ENCODE peak calls at places on chromosomes 4 and X, in six cellular contexts. Y is B cell, Q is kidney, K is heart left ventricle, T is AG04450, O is glutamatergic neuron. S is an unnamed sample.

GRCh38 chrX:94057385-94057784 is 383.4 kb downstream of the FAM133A start:
- DNase-seq in Y (no peak), T (no peak), K (no peak), O (no peak), Q (no peak), S (no peak)

GRCh38 chr4:183823394-183823793 is 81.7 kb upstream of the STOX2 start:
- DNase-seq in Q (peak; percentile 76), T (no peak), O (no peak), Y (no peak), K (no peak), S (no peak)

GRCh38 chr4:80043534-80043933 is 29.5 kb downstream of the ANTXR2 start:
- DNase-seq in Y (no peak), O (no peak), K (peak; percentile 32), T (no peak), Q (no peak), S (no peak)

GRCh38 chrX:31508338-31508737 is 436.5 kb upstream of the FTHL17 start:
- DNase-seq in Q (no peak), O (no peak), Y (no peak), T (peak; percentile 21), K (no peak), S (no peak)

GRCh38 chrX:132737743-132738142 is 220.7 kb downstream of the HS6ST2 start:
- DNase-seq in Q (peak; percentile 75), Y (no peak), O (no peak), T (no peak), K (peak; percentile 32), S (no peak)

GRCh38 chrX:45479835-45480422 is 279.3 kb upstream of the DIPK2B start:
- DNase-seq in O (no peak), K (no peak), Y (no peak), Q (no peak), T (peak; percentile 59), S (no peak)

GRCh38 chr4:90970021-90970420 is 842.8 kb downstream of the CCSER1 start:
- DNase-seq in K (no peak), Q (no peak), O (no peak), T (no peak), Y (no peak), S (no peak)

GRCh38 chr4:154491341-154491679 is 289 bp downstream of the DCHS2 start:
- DNase-seq in Q (no peak), K (no peak), T (no peak), O (no peak), Y (no peak), S (no peak)

GRCh38 chrX:37905436-37906147 is 58.2 kb upstream of the DYNLT3 start:
- DNase-seq in T (no peak), O (peak; percentile 38), Q (peak; percentile 64), Y (no peak), K (no peak), S (peak; percentile 66)

GRCh38 chr4:81166431-81166830 is 48.6 kb downstream of the PRKG2 start:
- DNase-seq in O (no peak), T (no peak), Q (no peak), K (no peak), Y (no peak), S (no peak)

GRCh38 chr4:1872918-1873269 is 1.7 kb downstream of the NSD2 start:
- DNase-seq in Q (no peak), Y (no peak), T (peak; percentile 43), O (no peak), K (no peak), S (no peak)

GRCh38 chr4:8907596-8908205 is 36.1 kb upstream of the HMX1 start:
- DNase-seq in Q (peak; percentile 63), T (no peak), Y (no peak), K (no peak), O (no peak), S (peak; percentile 90)

GRCh38 chrX:155997436-155997835 is at the start of gene IL9R:
- DNase-seq in O (no peak), Y (no peak), Q (no peak), K (no peak), T (no peak), S (no peak)

GRCh38 chrX:51395807-51396728 is 63.4 kb downstream of the NUDT10 start:
- DNase-seq in Q (peak; percentile 70), K (no peak), O (peak; percentile 73), Y (peak; percentile 55), T (no peak), S (peak; percentile 89)

GRCh38 chr4:15197005-15197404 is 194.7 kb downstream of the CPEB2 start:
- DNase-seq in Q (no peak), Y (no peak), O (peak; percentile 32), T (no peak), K (no peak), S (no peak)

GRCh38 chrX:28058906-28059305 is 77.7 kb upstream of the DCAF8L1 start:
- DNase-seq in Y (no peak), Q (no peak), T (peak; percentile 1), O (no peak), K (no peak), S (no peak)

GRCh38 chrX:136262812-136263315 is 11.7 kb upstream of the MAP7D3 start:
- DNase-seq in Q (no peak), T (no peak), Y (no peak), K (no peak), O (no peak), S (no peak)

GRCh38 chrX:110722135-110722534 is 73.5 kb downstream of the CHRDL1 start:
- DNase-seq in Q (no peak), O (no peak), Y (no peak), T (no peak), K (no peak), S (no peak)

GRCh38 chrX:17616936-17617335 is 120.4 kb upstream of the SCML1 start:
- DNase-seq in O (no peak), K (no peak), Y (no peak), T (no peak), Q (no peak), S (no peak)

GRCh38 chr4:36165256-36166005 is 78.9 kb downstream of the ARAP2 start:
- DNase-seq in T (no peak), Q (no peak), K (no peak), Y (no peak), O (no peak), S (no peak)

GRCh38 chr4:86279247-86279960 is 80.4 kb downstream of the MAPK10 start:
- DNase-seq in T (no peak), K (no peak), O (no peak), Q (no peak), Y (no peak), S (no peak)

GRCh38 chrX:41781500-41781899 is 57.5 kb downstream of the GPR82 start:
- DNase-seq in Y (peak; percentile 38), K (no peak), O (no peak), T (no peak), Q (no peak), S (no peak)

GRCh38 chrX:2577844-2578444 is 77.2 kb upstream of the DHRSX start:
- DNase-seq in T (no peak), Y (no peak), Q (no peak), O (no peak), K (no peak), S (no peak)

GRCh38 chrX:14039344-14039743 is 9.7 kb upstream of the GEMIN8 start:
- DNase-seq in T (no peak), K (peak; percentile 11), Y (peak; percentile 64), Q (no peak), O (peak; percentile 39), S (no peak)

GRCh38 chr4:81538712-81539432 is 67.2 kb upstream of the RASGEF1B start:
- DNase-seq in K (no peak), Y (no peak), O (no peak), Q (no peak), T (no peak), S (no peak)

GRCh38 chr4:75101906-75102888 is 169.3 kb downstream of the PARM1 start:
- DNase-seq in O (no peak), T (no peak), Y (no peak), K (no peak), Q (no peak), S (no peak)

GRCh38 chrX:121160987-121161386 is 113.6 kb downstream of the GLUD2 start:
- DNase-seq in T (no peak), Q (no peak), K (no peak), O (no peak), Y (no peak), S (no peak)

GRCh38 chr4:128123036-128123435 is 61.9 kb downstream of the LARP1B start:
- DNase-seq in K (no peak), O (no peak), T (no peak), Q (no peak), Y (no peak), S (no peak)

DNA sequence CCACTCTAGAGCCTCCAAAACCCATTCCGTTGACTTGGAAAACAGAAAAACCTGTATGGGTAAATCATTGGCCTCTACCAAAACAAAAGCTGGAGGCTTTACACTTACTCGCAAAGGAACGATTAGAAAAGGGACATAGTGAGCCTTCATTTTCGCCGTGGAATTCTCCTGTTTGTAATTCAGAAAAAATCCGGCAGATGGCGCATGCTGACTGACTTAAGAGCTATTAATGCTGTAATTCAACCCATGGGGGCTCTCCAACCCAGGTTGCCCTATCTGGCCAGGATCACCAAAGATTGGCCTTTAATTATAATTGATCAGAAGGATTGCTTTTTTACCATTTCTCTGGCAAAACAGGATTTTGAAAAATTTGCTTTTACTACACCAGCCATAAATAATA is 60.8 kb downstream of the ZNF732 start:
- DNase-seq in K (no peak), Y (peak; percentile 67), Q (no peak), T (no peak), O (peak; percentile 43), S (no peak)
- TF ChIP-seq CTCF in K (peak; percentile 81), Y (peak; percentile 83), Q (peak; percentile 52), T (no peak), O (peak; percentile 82), S (peak; percentile 75)

DNA sequence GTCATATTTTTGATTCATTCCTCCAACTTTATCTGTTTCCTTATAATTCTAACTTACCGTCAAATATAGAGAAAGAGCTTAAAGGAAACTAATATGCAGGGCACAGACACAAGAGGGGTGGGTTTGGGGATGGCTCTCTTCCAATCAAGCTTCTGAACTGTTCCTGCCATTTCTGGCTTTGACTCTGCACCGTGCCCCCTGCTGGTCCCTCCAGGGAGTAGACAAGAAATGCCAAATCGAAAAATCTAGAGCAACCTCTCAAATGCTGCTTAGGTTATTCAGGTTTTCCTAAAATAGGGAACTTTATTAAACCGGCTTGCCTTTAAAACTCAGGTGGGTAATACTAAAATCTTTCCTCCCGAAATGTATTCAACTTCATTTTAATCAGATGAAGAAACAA is 39.8 kb upstream of the VCX3A start:
- DNase-seq in Q (no peak), Y (no peak), O (peak; percentile 24), T (no peak), K (no peak), S (no peak)
- TF ChIP-seq CTCF in Q (no peak), Y (no peak), O (no peak), T (no peak), K (no peak), S (peak; percentile 39)

GRCh38 chrX:40735318-40736169 is at the start of gene MED14:
- DNase-seq in T (peak; percentile 54), K (peak; percentile 89), Q (peak; percentile 97), Y (peak; percentile 92), O (peak; percentile 86), S (no peak)
- TF ChIP-seq CTCF in T (peak; percentile 56), K (peak; percentile 44), Q (peak; percentile 57), Y (peak; percentile 56), O (peak; percentile 67), S (peak; percentile 75)

GRCh38 chr4:24910504-24910903 is 2.3 kb downstream of the CCDC149 start:
- DNase-seq in Y (no peak), K (no peak), O (no peak), T (no peak), Q (no peak), S (no peak)
- TF ChIP-seq CTCF in Y (no peak), K (no peak), O (no peak), T (no peak), Q (no peak), S (no peak)